ENCODE peak calls at places on chromosome 11, in five cellular contexts. G, M, N, X and S are unnamed samples.

GRCh38 chr11:122150484-122151124 is 34.6 kb upstream of the BLID start:
- DNase-seq in G (no peak), M (peak), N (no peak), X (no peak), S (no peak)

GRCh38 chr11:68989936-68990606 is 9.3 kb upstream of the MRGPRD start:
- DNase-seq in G (no peak), M (no peak), N (no peak), X (peak), S (no peak)

GRCh38 chr11:35794850-35795249 is 132.3 kb downstream of the TRIM44 start:
- DNase-seq in G (no peak), M (peak), N (no peak), X (no peak), S (peak)

GRCh38 chr11:16669799-16670415 is 68.5 kb upstream of the C11orf58 start:
- DNase-seq in G (no peak), M (peak), N (no peak), X (no peak), S (peak)

GRCh38 chr11:65868076-65868667 is 4.4 kb downstream of the EFEMP2 start:
- DNase-seq in G (no peak), M (no peak), N (no peak), X (peak), S (no peak)

GRCh38 chr11:100576044-100577021 is 110.8 kb upstream of the ARHGAP42 start:
- DNase-seq in G (no peak), M (peak), N (no peak), X (no peak), S (peak)

GRCh38 chr11:92897487-92897886 is 72.0 kb upstream of the MTNR1B start:
- DNase-seq in G (no peak), M (no peak), N (no peak), X (no peak), S (no peak)

GRCh38 chr11:7430496-7430895 is 54.8 kb upstream of the OLFML1 start:
- DNase-seq in G (no peak), M (no peak), N (no peak), X (no peak), S (no peak)

GRCh38 chr11:2383823-2384722 is 7.0 kb downstream of the CD81 start:
- DNase-seq in G (no peak), M (no peak), N (no peak), X (peak), S (peak)

GRCh38 chr11:115941481-115941993 is 437.3 kb upstream of the CADM1 start:
- DNase-seq in G (no peak), M (peak), N (peak), X (no peak), S (peak)

GRCh38 chr11:27420722-27421572 is 51.6 kb downstream of the LGR4 start:
- DNase-seq in G (no peak), M (no peak), N (no peak), X (no peak), S (no peak)

GRCh38 chr11:116336540-116336939 is 436.2 kb downstream of the BUD13 start:
- DNase-seq in G (peak), M (no peak), N (no peak), X (no peak), S (no peak)

GRCh38 chr11:124886978-124887666 is 10.5 kb downstream of the ROBO4 start:
- DNase-seq in G (peak), M (no peak), N (no peak), X (no peak), S (no peak)

GRCh38 chr11:124884340-124884739 is 13.3 kb downstream of the ROBO4 start:
- DNase-seq in G (peak), M (no peak), N (no peak), X (no peak), S (no peak)

GRCh38 chr11:124882339-124883071 is 15.2 kb downstream of the ROBO4 start:
- DNase-seq in G (peak), M (no peak), N (no peak), X (no peak), S (no peak)

GRCh38 chr11:124886476-124886875 is 11.2 kb downstream of the ROBO4 start:
- DNase-seq in G (peak), M (no peak), N (no peak), X (no peak), S (no peak)

DNA sequence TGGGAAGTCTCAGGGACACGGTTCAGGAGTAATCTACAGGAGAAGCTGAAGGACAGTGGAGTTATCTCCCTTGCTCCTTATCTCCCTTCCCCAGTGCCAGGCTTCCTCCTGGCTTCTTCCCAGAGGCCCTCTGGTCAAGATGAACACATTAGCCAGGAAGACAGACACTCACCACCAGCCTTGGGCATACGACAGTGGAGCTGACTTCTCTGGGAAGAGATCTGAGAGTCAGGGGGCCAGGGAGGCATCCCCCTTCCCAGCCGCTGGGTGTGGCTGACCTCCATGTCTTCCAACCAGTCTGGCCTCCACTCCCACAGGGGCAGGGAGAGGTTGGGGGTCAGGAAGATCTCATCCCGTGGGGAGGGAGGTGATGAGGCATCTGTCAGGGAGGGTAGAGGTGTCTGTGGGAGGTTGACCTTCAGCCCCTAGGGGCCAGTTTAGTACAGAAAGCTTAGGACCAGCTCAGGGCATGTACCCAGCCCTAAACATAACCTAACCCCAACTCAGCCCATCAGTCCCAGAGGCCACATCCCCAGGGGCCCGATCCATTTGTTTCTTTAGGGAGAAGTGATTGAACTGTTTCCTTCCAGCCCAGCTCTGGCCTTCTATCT is 12.7 kb downstream of the ROBO4 start:
- DNase-seq in G (peak), M (no peak), N (no peak), X (no peak), S (no peak)
- H3K27ac ChIP-seq in G (no peak), M (no peak), N (no peak), X (peak), S (no peak)

GRCh38 chr11:4626207-4627105 is 10.8 kb upstream of the OR51D1 start:
- DNase-seq in G (no peak), M (peak), N (peak), X (no peak), S (peak)
- TF ChIP-seq CTCF in G (no peak), M (peak), N (peak), X (peak), S (peak)

GRCh38 chr11:76578655-76579046 is 91.9 kb downstream of the LRRC32 start:
- DNase-seq in G (peak), M (no peak), N (peak), X (peak), S (no peak)
- H3K27ac ChIP-seq in G (peak), M (no peak), N (peak), X (peak), S (peak)

GRCh38 chr11:5380740-5381342 is 2.8 kb upstream of the OR51M1 start:
- DNase-seq in G (no peak), M (peak), N (peak), X (no peak), S (peak)
- TF ChIP-seq CTCF in G (peak), M (peak), N (peak), X (peak), S (peak)